ENCODE peak calls at places on chromosomes 11 and 22, in eight cellular contexts. N is K562; K is naive thymus-derived CD4-positive, alpha-beta T cell; P is CD8-positive, alpha-beta memory T cell; Y is body of pancreas; F is GM23248; V is upper lobe of left lung; W is colonic mucosa. T is an unnamed sample.
A peak's percentile ranks its signal among the peaks of the same experiment; 100 is the strongest.

GRCh38 chr22:47369020-47369419 is 606.6 kb downstream of the TBC1D22A start:
- DNase-seq in F (no peak), P (no peak), V (no peak), W (peak; percentile 7), N (no peak), Y (no peak), K (no peak), T (no peak)

GRCh38 chr22:23786261-23786710 is 480 bp upstream of the SMARCB1 start:
- DNase-seq in F (no peak), P (peak; percentile 54), W (no peak), Y (no peak), V (no peak), N (no peak), K (peak; percentile 22), T (no peak)

GRCh38 chr11:3959015-3959917 is 103.8 kb downstream of the STIM1 start:
- DNase-seq in K (no peak), N (peak; percentile 41), Y (no peak), V (no peak), W (no peak), F (peak; percentile 89), P (no peak), T (peak; percentile 65)

GRCh38 chr11:16925495-16926065 is 88.6 kb downstream of the PLEKHA7 start:
- DNase-seq in N (no peak), W (peak; percentile 62), V (peak; percentile 89), P (no peak), F (peak; percentile 62), K (no peak), Y (peak; percentile 64), T (peak; percentile 58)

GRCh38 chr22:38029901-38030300 is 27.3 kb upstream of the PICK1 start:
- DNase-seq in F (no peak), K (no peak), Y (no peak), W (no peak), P (no peak), N (no peak), V (no peak), T (no peak)

GRCh38 chr11:126834149-126834548 is 166.4 kb downstream of the KIRREL3 start:
- DNase-seq in Y (no peak), V (no peak), F (peak; percentile 93), N (no peak), K (no peak), W (no peak), P (no peak), T (peak; percentile 79)

GRCh38 chr11:85809191-85809590 is 1.8 kb downstream of the SYTL2 start:
- DNase-seq in W (no peak), F (no peak), P (peak; percentile 55), Y (no peak), K (peak; percentile 63), V (no peak), N (no peak), T (no peak)

GRCh38 chr22:49966716-49967332 is 6.3 kb downstream of the PIM3 start:
- DNase-seq in N (peak; percentile 21), P (no peak), Y (peak; percentile 41), V (peak; percentile 87), F (no peak), K (no peak), W (peak; percentile 31), T (peak; percentile 52)

GRCh38 chr11:65790104-65790901 is 3.4 kb downstream of the OVOL1 start:
- DNase-seq in P (no peak), K (no peak), Y (no peak), V (no peak), N (no peak), W (peak; percentile 55), F (no peak), T (no peak)

GRCh38 chr11:57348052-57348451 is 9.9 kb downstream of the P2RX3 start:
- DNase-seq in N (no peak), K (no peak), P (no peak), Y (no peak), W (no peak), V (peak; percentile 46), F (no peak), T (no peak)

GRCh38 chr11:11605821-11606450 is 15.9 kb downstream of the GALNT18 start:
- DNase-seq in W (no peak), Y (no peak), K (no peak), V (no peak), N (no peak), P (no peak), F (no peak), T (no peak)

GRCh38 chr22:17117890-17118289 is 3.3 kb downstream of the TMEM121B start:
- DNase-seq in P (peak; percentile 26), N (no peak), K (no peak), F (no peak), Y (no peak), V (no peak), W (no peak), T (no peak)

GRCh38 chr22:38453065-38453672 is 1.8 kb downstream of the KCNJ4 start:
- DNase-seq in P (no peak), K (no peak), N (no peak), F (no peak), Y (no peak), W (no peak), V (no peak), T (no peak)

GRCh38 chr11:64245797-64246623 is 733 bp downstream of the PPP1R14B start:
- DNase-seq in P (peak; percentile 36), W (peak; percentile 77), Y (peak; percentile 88), N (peak; percentile 47), V (peak; percentile 72), K (peak; percentile 76), F (peak; percentile 98), T (peak; percentile 91)

GRCh38 chr22:20312396-20313191 is 7.3 kb downstream of the DGCR6L start:
- DNase-seq in K (no peak), F (no peak), W (peak; percentile 14), Y (no peak), N (peak; percentile 32), V (peak; percentile 54), P (no peak), T (no peak)

GRCh38 chr11:134541355-134541754 is 129.3 kb upstream of the B3GAT1 start:
- DNase-seq in K (no peak), V (no peak), W (no peak), N (no peak), P (no peak), Y (no peak), F (no peak), T (no peak)

GRCh38 chr11:116732740-116733385 is 39.9 kb downstream of the BUD13 start:
- DNase-seq in Y (peak; percentile 73), W (peak; percentile 64), K (peak; percentile 34), V (no peak), N (peak; percentile 92), P (peak; percentile 41), F (peak; percentile 82), T (peak; percentile 85)

GRCh38 chr11:73270855-73271477 is 1.2 kb upstream of the P2RY6 start:
- DNase-seq in Y (no peak), V (no peak), P (no peak), K (no peak), N (no peak), F (no peak), W (no peak), T (no peak)

GRCh38 chr11:102157219-102157618 is 47.0 kb downstream of the YAP1 start:
- DNase-seq in Y (peak; percentile 84), W (peak; percentile 78), P (no peak), N (no peak), F (peak; percentile 73), K (no peak), V (no peak), T (peak; percentile 63)

GRCh38 chr11:130817608-130817944 is 98.7 kb downstream of the SNX19 start:
- DNase-seq in Y (peak; percentile 21), V (no peak), K (no peak), W (no peak), P (no peak), F (peak; percentile 72), N (no peak), T (peak; percentile 73)

DNA sequence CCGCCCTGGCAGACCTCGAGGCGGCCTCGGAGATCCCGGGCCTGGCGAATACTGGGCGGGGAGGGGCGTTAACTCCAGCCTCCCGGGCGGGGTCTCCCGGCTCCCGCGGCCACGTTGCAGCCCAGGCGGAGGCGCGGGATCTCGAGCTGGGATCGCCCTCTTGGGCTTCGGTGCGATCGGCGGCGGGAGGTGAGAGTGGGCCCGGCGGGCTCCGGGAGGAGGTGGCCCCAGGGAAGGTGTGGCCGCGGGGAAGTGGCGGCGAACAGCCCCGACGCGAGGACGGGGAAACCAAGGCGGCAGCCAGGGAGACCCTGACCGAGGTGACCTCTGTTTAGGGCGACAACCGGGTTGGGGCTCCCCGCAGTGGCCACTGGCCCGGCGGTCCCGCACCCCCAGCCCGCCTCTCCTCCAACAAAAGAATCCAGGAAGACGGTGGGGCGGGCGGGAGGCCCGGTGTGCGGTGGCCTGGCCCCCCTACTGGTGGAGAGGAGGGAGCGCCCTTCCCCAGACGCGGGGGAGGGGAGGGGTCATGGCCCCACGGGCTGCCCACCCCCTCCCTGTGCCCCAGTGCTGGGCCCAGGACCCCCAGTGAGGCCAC is at the start of gene PHETA2:
- DNase-seq in N (no peak), Y (peak; percentile 72), F (peak; percentile 80), P (peak; percentile 57), W (peak; percentile 65), K (peak; percentile 55), V (peak; percentile 91), T (peak; percentile 75)
- H3K4me3 ChIP-seq in N (no peak within 1 kb of the TSS), Y (peak within 1 kb of the TSS; percentile 39), F (peak within 1 kb of the TSS; percentile 77), P (peak within 1 kb of the TSS; percentile 39), W (peak within 1 kb of the TSS; percentile 63), K (peak within 1 kb of the TSS; percentile 49), V (peak within 1 kb of the TSS; percentile 81), T (peak within 1 kb of the TSS; percentile 82)

GRCh38 chr11:34907934-34908593 is 8.1 kb downstream of the APIP start:
- DNase-seq in W (no peak), V (no peak), N (no peak), K (no peak), P (no peak), Y (no peak), F (no peak), T (no peak)

GRCh38 chr11:34909435-34909834 is 6.7 kb downstream of the APIP start:
- DNase-seq in F (no peak), W (no peak), Y (no peak), K (no peak), P (no peak), V (no peak), N (no peak), T (no peak)

GRCh38 chr11:34899633-34900016 is 16.6 kb downstream of the APIP start:
- DNase-seq in P (no peak), W (no peak), V (no peak), F (no peak), N (no peak), Y (no peak), K (no peak), T (no peak)

GRCh38 chr11:34905666-34906065 is 10.5 kb downstream of the APIP start:
- DNase-seq in N (no peak), K (no peak), P (no peak), W (no peak), Y (no peak), F (no peak), V (no peak), T (no peak)

GRCh38 chr11:34904421-34904950 is 11.7 kb downstream of the APIP start:
- DNase-seq in F (no peak), Y (no peak), P (no peak), K (no peak), V (no peak), W (no peak), N (no peak), T (no peak)
- H3K9me3 ChIP-seq in F (no peaks in the 10 kb centered on the region), Y (no peaks in the 10 kb centered on the region), P (peaks cover 22% of the 10 kb centered on the region), K (peaks cover 35% of the 10 kb centered on the region), V (peaks cover 14% of the 10 kb centered on the region), W (peaks cover under 1% of the 10 kb centered on the region), N (no peaks in the 10 kb centered on the region), T (peaks cover 18% of the 10 kb centered on the region)

GRCh38 chr22:19042285-19043110 is 79.7 kb downstream of the DGCR2 start:
- DNase-seq in W (no peak), P (no peak), F (no peak), Y (no peak), V (peak; percentile 72), N (no peak), K (no peak), T (no peak)
- H3K36me3 ChIP-seq in W (peaks cover 14% of the 10 kb centered on the region), P (peaks cover 64% of the 10 kb centered on the region), F (peaks cover 9% of the 10 kb centered on the region), Y (peaks cover 56% of the 10 kb centered on the region), V (peaks cover 99% of the 10 kb centered on the region), N (peaks cover 89% of the 10 kb centered on the region), K (peaks cover 41% of the 10 kb centered on the region), T (peaks cover 84% of the 10 kb centered on the region)

GRCh38 chr11:111368285-111368560 is 10.9 kb downstream of the POU2AF1 start:
- DNase-seq in W (no peak), F (no peak), Y (no peak), V (no peak), K (no peak), N (no peak), P (no peak), T (no peak)
- H3K4me3 ChIP-seq in W (no peak overlapping the region), F (no peak overlapping the region), Y (no peak overlapping the region), V (no peak overlapping the region), K (no peak overlapping the region), N (no peak overlapping the region), P (no peak overlapping the region), T (no peak overlapping the region)